ENCODE peak calls at places on chromosomes 3 and 15, in six cellular contexts. T is NCI-H1436 treated with DMSO at 0.1 percent for 48 hours; I is SJSA1; P is nucleus accumbens; Q is naive thymus-derived CD8-positive, alpha-beta T cell; U is GM04503. X is an unnamed sample.

GRCh38 chr3:113912551-113913246 is 35.1 kb upstream of the ZDHHC23 start:
- DNase-seq in Q (peak; percentile 52), U (peak; percentile 24), T (no peak), I (no peak), P (no peak), X (no peak)

GRCh38 chr3:71305246-71306206 is 278.0 kb downstream of the FOXP1 start:
- DNase-seq in P (peak; percentile 45), I (peak; percentile 51), U (no peak), T (no peak), Q (peak; percentile 44), X (no peak)

GRCh38 chr15:38622317-38622716 is 57.7 kb upstream of the RASGRP1 start:
- DNase-seq in T (no peak), U (no peak), P (no peak), Q (no peak), I (no peak), X (no peak)

GRCh38 chr3:108489776-108490175 is 20.6 kb downstream of the MYH15 start:
- DNase-seq in Q (peak; percentile 67), P (peak; percentile 23), U (no peak), I (no peak), T (no peak), X (no peak)

GRCh38 chr15:85757939-85758654 is 36.6 kb downstream of the KLHL25 start:
- DNase-seq in Q (no peak), I (no peak), T (no peak), P (no peak), U (no peak), X (no peak)

GRCh38 chr15:58410353-58410752 is 21.4 kb upstream of the LIPC start:
- DNase-seq in U (no peak), P (no peak), Q (peak; percentile 64), I (no peak), T (no peak), X (no peak)

GRCh38 chr15:51089699-51090098 is 5.0 kb downstream of the TNFAIP8L3 start:
- DNase-seq in Q (no peak), I (no peak), P (no peak), T (no peak), U (no peak), X (no peak)

GRCh38 chr3:62727576-62727975 is 147.6 kb downstream of the CADPS start:
- DNase-seq in T (no peak), I (no peak), U (no peak), Q (no peak), P (no peak), X (no peak)

GRCh38 chr3:14842277-14842676 is 23.5 kb downstream of the FGD5 start:
- DNase-seq in P (no peak), U (no peak), T (no peak), I (no peak), Q (no peak), X (no peak)

GRCh38 chr15:98904466-98905048 is 103.0 kb downstream of the PGPEP1L start:
- DNase-seq in P (peak; percentile 65), I (no peak), U (peak; percentile 27), Q (peak; percentile 14), T (no peak), X (no peak)

GRCh38 chr15:55856506-55856905 is 113.6 kb upstream of the PRTG start:
- DNase-seq in T (no peak), P (no peak), Q (no peak), I (no peak), U (no peak), X (no peak)

GRCh38 chr3:15331606-15332404 is 581 bp downstream of the SH3BP5 start:
- DNase-seq in U (no peak), I (no peak), T (no peak), Q (peak; percentile 41), P (peak; percentile 48), X (no peak)

GRCh38 chr3:3625461-3626271 is 173.6 kb upstream of the LRRN1 start:
- DNase-seq in I (no peak), P (no peak), U (no peak), T (no peak), Q (no peak), X (no peak)

GRCh38 chr3:150376001-150376848 is 31.9 kb upstream of the TSC22D2 start:
- DNase-seq in Q (no peak), P (no peak), T (no peak), I (no peak), U (peak; percentile 66), X (no peak)

GRCh38 chr15:48332642-48333034 is 1.4 kb downstream of the DUT start:
- DNase-seq in I (no peak), P (no peak), Q (no peak), T (no peak), U (no peak), X (no peak)

GRCh38 chr3:50474717-50475116 is 28.7 kb downstream of the CACNA2D2 start:
- DNase-seq in I (no peak), Q (no peak), T (no peak), U (no peak), P (no peak), X (no peak)

GRCh38 chr3:84555629-84556028 is 403.2 kb upstream of the CADM2 start:
- DNase-seq in T (no peak), P (no peak), I (no peak), Q (no peak), U (no peak), X (no peak)

GRCh38 chr3:106376016-106376415 is 507.2 kb upstream of the CBLB start:
- DNase-seq in I (no peak), U (no peak), Q (no peak), T (no peak), P (no peak), X (no peak)

GRCh38 chr3:71684752-71685151 is 40.5 kb downstream of the EIF4E3 start:
- DNase-seq in T (no peak), U (peak; percentile 70), Q (no peak), I (peak; percentile 76), P (no peak), X (no peak)

GRCh38 chr3:173006006-173006405 is 135.0 kb downstream of the SPATA16 start:
- DNase-seq in P (no peak), T (no peak), Q (no peak), I (no peak), U (no peak), X (no peak)

GRCh38 chr3:196166741-196167140 is 44.5 kb downstream of the ZDHHC19 start:
- DNase-seq in U (no peak), I (no peak), T (no peak), Q (no peak), P (no peak), X (no peak)

GRCh38 chr3:43484926-43485488 is 136.8 kb downstream of the ANO10 start:
- DNase-seq in Q (no peak), U (no peak), I (no peak), P (no peak), T (no peak), X (no peak)

GRCh38 chr15:83365370-83365938 is 81.0 kb upstream of the BNC1 start:
- DNase-seq in Q (no peak), U (peak; percentile 72), P (peak; percentile 53), I (no peak), T (no peak), X (peak; percentile 49)

GRCh38 chr15:41483115-41483514 is 10.6 kb upstream of the ITPKA start:
- DNase-seq in P (no peak), U (no peak), T (no peak), I (no peak), Q (peak; percentile 38), X (no peak)